ENCODE peak calls at places on chromosome 5, in eight cellular contexts. One of them, this sample, is unnamed.

GRCh38 chr5:80072103-80073073 is 37.2 kb downstream of the THBS4 start:
- DNase-seq in COR-L47: no peak
- DNase-seq in HCEC 1CT: peak; percentile 19
- DNase-seq in HTR-8/SVneo: no peak
- DNase-seq in NCI-H510A treated with DMSO at 0.1 percent for 48 hours: no peak
- DNase-seq in GM10248: no peak
- DNase-seq in GF-D8: no peak
- DNase-seq in body of pancreas: no peak
- DNase-seq in this sample: no peak

GRCh38 chr5:35478856-35479682 is 138.6 kb upstream of the SPEF2 start:
- DNase-seq in HTR-8/SVneo: peak; percentile 71
- DNase-seq in GF-D8: no peak
- DNase-seq in COR-L47: no peak
- DNase-seq in body of pancreas: no peak
- DNase-seq in NCI-H510A treated with DMSO at 0.1 percent for 48 hours: no peak
- DNase-seq in GM10248: no peak
- DNase-seq in HCEC 1CT: peak; percentile 69
- DNase-seq in this sample: no peak

GRCh38 chr5:164013077-164013670 is 507.8 kb downstream of the MAT2B start:
- DNase-seq in GF-D8: peak; percentile 35
- DNase-seq in GM10248: peak; percentile 24
- DNase-seq in HTR-8/SVneo: peak; percentile 25
- DNase-seq in body of pancreas: peak; percentile 66
- DNase-seq in COR-L47: peak; percentile 1
- DNase-seq in HCEC 1CT: peak; percentile 59
- DNase-seq in NCI-H510A treated with DMSO at 0.1 percent for 48 hours: peak; percentile 0
- DNase-seq in this sample: peak; percentile 47

GRCh38 chr5:176550275-176550831 is 1.2 kb downstream of the CDHR2 start:
- DNase-seq in GF-D8: no peak
- DNase-seq in COR-L47: no peak
- DNase-seq in body of pancreas: no peak
- DNase-seq in HCEC 1CT: no peak
- DNase-seq in NCI-H510A treated with DMSO at 0.1 percent for 48 hours: no peak
- DNase-seq in GM10248: no peak
- DNase-seq in HTR-8/SVneo: no peak
- DNase-seq in this sample: no peak

GRCh38 chr5:176528301-176528700 is 8.9 kb downstream of the RNF44 start:
- DNase-seq in body of pancreas: no peak
- DNase-seq in COR-L47: no peak
- DNase-seq in NCI-H510A treated with DMSO at 0.1 percent for 48 hours: no peak
- DNase-seq in HCEC 1CT: no peak
- DNase-seq in HTR-8/SVneo: no peak
- DNase-seq in GM10248: no peak
- DNase-seq in GF-D8: no peak
- DNase-seq in this sample: no peak

GRCh38 chr5:33423018-33423630 is 17.6 kb upstream of the TARS1 start:
- DNase-seq in HCEC 1CT: peak; percentile 56
- DNase-seq in HTR-8/SVneo: peak; percentile 45
- DNase-seq in NCI-H510A treated with DMSO at 0.1 percent for 48 hours: peak; percentile 13
- DNase-seq in COR-L47: no peak
- DNase-seq in GF-D8: no peak
- DNase-seq in body of pancreas: no peak
- DNase-seq in GM10248: no peak
- DNase-seq in this sample: no peak

GRCh38 chr5:90940227-90940995 is 381.8 kb downstream of the ADGRV1 start:
- DNase-seq in GM10248: peak; percentile 41
- DNase-seq in COR-L47: peak; percentile 83
- DNase-seq in NCI-H510A treated with DMSO at 0.1 percent for 48 hours: peak; percentile 23
- DNase-seq in HTR-8/SVneo: no peak
- DNase-seq in GF-D8: no peak
- DNase-seq in body of pancreas: no peak
- DNase-seq in HCEC 1CT: peak; percentile 68
- DNase-seq in this sample: peak; percentile 49

GRCh38 chr5:126000533-126000932 is 422.7 kb upstream of the GRAMD2B start:
- DNase-seq in NCI-H510A treated with DMSO at 0.1 percent for 48 hours: no peak
- DNase-seq in HCEC 1CT: no peak
- DNase-seq in COR-L47: no peak
- DNase-seq in GM10248: no peak
- DNase-seq in body of pancreas: no peak
- DNase-seq in HTR-8/SVneo: no peak
- DNase-seq in GF-D8: no peak
- DNase-seq in this sample: no peak

GRCh38 chr5:150672237-150672883 is 11.3 kb downstream of the MYOZ3 start:
- DNase-seq in GM10248: no peak
- DNase-seq in GF-D8: peak; percentile 48
- DNase-seq in HTR-8/SVneo: no peak
- DNase-seq in COR-L47: no peak
- DNase-seq in NCI-H510A treated with DMSO at 0.1 percent for 48 hours: no peak
- DNase-seq in HCEC 1CT: no peak
- DNase-seq in body of pancreas: peak; percentile 31
- DNase-seq in this sample: peak; percentile 6

GRCh38 chr5:44774279-44774880 is 34.4 kb upstream of the MRPS30 start:
- DNase-seq in GM10248: peak; percentile 18
- DNase-seq in COR-L47: peak; percentile 30
- DNase-seq in HCEC 1CT: peak; percentile 52
- DNase-seq in body of pancreas: no peak
- DNase-seq in GF-D8: no peak
- DNase-seq in HTR-8/SVneo: peak; percentile 48
- DNase-seq in NCI-H510A treated with DMSO at 0.1 percent for 48 hours: peak; percentile 31
- DNase-seq in this sample: peak; percentile 21

GRCh38 chr5:156394642-156395393 is 67.9 kb downstream of the SGCD start:
- DNase-seq in HCEC 1CT: peak; percentile 63
- DNase-seq in body of pancreas: no peak
- DNase-seq in NCI-H510A treated with DMSO at 0.1 percent for 48 hours: no peak
- DNase-seq in HTR-8/SVneo: no peak
- DNase-seq in GM10248: no peak
- DNase-seq in COR-L47: no peak
- DNase-seq in GF-D8: no peak
- DNase-seq in this sample: peak; percentile 11